ENCODE peak calls at places on chromosome 17, in ten cellular contexts. P is skeletal muscle cell; R is NCI-H1048; M is stimulated activated CD8-positive, alpha-beta memory T cell treated with anti-CD3 and anti-CD28 coated beads, Interleukin-7, amount 100 ng/mL, for 1 hour; O is T-helper 17 cell; E is activated T-helper 1 cell treated with Interleukin-2 at 50 U/mL for 16 hours; T is RWPE2; G is effector CD4-positive, alpha-beta T cell; V is AG09309; Q is MG63. K is an unnamed sample.

GRCh38 chr17:253091-253846 is 71.8 kb upstream of the DOC2B start:
- DNase-seq in P (no peak), G (no peak), E (no peak), Q (no peak), T (peak), M (no peak), O (no peak), R (no peak), V (no peak), K (no peak)

GRCh38 chr17:33561935-33562334 is 268.8 kb upstream of the ASIC2 start:
- DNase-seq in Q (no peak), R (no peak), O (no peak), V (no peak), M (no peak), G (no peak), E (no peak), T (no peak), P (no peak), K (no peak)

GRCh38 chr17:54063639-54064038 is 240.9 kb downstream of the KIF2B start:
- DNase-seq in E (no peak), O (no peak), T (no peak), R (no peak), Q (no peak), P (no peak), M (no peak), V (no peak), G (no peak), K (no peak)

GRCh38 chr17:2094891-2095535 is 40.1 kb downstream of the HIC1 start:
- DNase-seq in M (no peak), O (no peak), G (no peak), T (no peak), Q (peak), P (no peak), E (no peak), R (no peak), V (no peak), K (peak)

GRCh38 chr17:37614391-37614790 is 5.2 kb upstream of the SYNRG start:
- DNase-seq in R (no peak), T (no peak), V (peak), G (no peak), E (no peak), Q (no peak), P (peak), O (no peak), M (no peak), K (no peak)

GRCh38 chr17:3798273-3799180 is 2.5 kb downstream of the ITGAE start:
- DNase-seq in Q (no peak), P (no peak), E (no peak), T (no peak), R (no peak), O (no peak), M (no peak), V (no peak), G (no peak), K (no peak)

GRCh38 chr17:37177234-37177633 is 198.6 kb upstream of the C17orf78 start:
- DNase-seq in G (no peak), R (no peak), V (no peak), T (no peak), E (no peak), O (no peak), M (no peak), Q (no peak), P (no peak), K (no peak)

GRCh38 chr17:8091033-8091687 is 3.6 kb upstream of the ALOX12B start:
- DNase-seq in Q (no peak), T (no peak), V (no peak), O (no peak), M (no peak), R (peak), P (no peak), G (no peak), E (no peak), K (peak)

GRCh38 chr17:39014044-39014794 is 47.0 kb upstream of the FBXO47 start:
- DNase-seq in R (no peak), P (peak), O (no peak), T (no peak), Q (peak), V (peak), G (no peak), E (no peak), M (no peak), K (no peak)

GRCh38 chr17:19317359-19318095 is 45.0 kb downstream of the B9D1 start:
- DNase-seq in P (peak), G (no peak), O (no peak), T (no peak), E (no peak), M (no peak), Q (no peak), R (no peak), V (no peak), K (peak)

GRCh38 chr17:37488607-37489196 is 989 bp upstream of the DUSP14 start:
- DNase-seq in T (peak), V (peak), R (no peak), Q (peak), O (peak), E (peak), M (peak), G (peak), P (peak), K (peak)

GRCh38 chr17:78425429-78425828 is 47.0 kb downstream of the PGS1 start:
- DNase-seq in V (no peak), Q (no peak), R (no peak), M (no peak), E (no peak), T (peak), G (no peak), P (no peak), O (no peak), K (no peak)

GRCh38 chr17:77649717-77650211 is 308.7 kb upstream of the TNRC6C start:
- DNase-seq in T (no peak), E (no peak), R (no peak), V (peak), O (no peak), P (no peak), M (no peak), G (no peak), Q (peak), K (no peak)

GRCh38 chr17:75295220-75296158 is 6.3 kb upstream of the SLC25A19 start:
- DNase-seq in T (no peak), V (no peak), O (no peak), M (no peak), P (no peak), R (no peak), E (no peak), Q (no peak), G (no peak), K (no peak)

GRCh38 chr17:20852541-20853370 is 190.1 kb downstream of the USP22 start:
- DNase-seq in T (no peak), Q (peak), G (no peak), M (no peak), P (no peak), E (no peak), V (no peak), R (no peak), O (no peak), K (peak)

GRCh38 chr17:28745052-28745776 is 1.4 kb downstream of the TRAF4 start:
- DNase-seq in P (peak), T (no peak), V (no peak), Q (peak), E (no peak), R (no peak), G (no peak), M (no peak), O (no peak), K (peak)

GRCh38 chr17:56710986-56711385 is 117.5 kb downstream of the NOG start:
- DNase-seq in P (no peak), E (no peak), V (no peak), T (no peak), R (no peak), M (no peak), O (no peak), Q (no peak), G (no peak), K (no peak)

GRCh38 chr17:12178644-12179330 is 158.1 kb downstream of the MAP2K4 start:
- DNase-seq in G (no peak), E (no peak), T (no peak), O (no peak), R (no peak), P (no peak), V (no peak), Q (no peak), M (no peak), K (no peak)

GRCh38 chr17:606501-607243 is 108.0 kb downstream of the VPS53 start:
- DNase-seq in M (no peak), E (no peak), V (no peak), Q (no peak), T (no peak), R (no peak), P (no peak), O (no peak), G (no peak), K (no peak)

GRCh38 chr17:19705771-19706770 is 10.3 kb downstream of the SLC47A2 start:
- DNase-seq in P (no peak), Q (no peak), G (no peak), O (no peak), M (no peak), T (no peak), E (no peak), R (no peak), V (no peak), K (no peak)

GRCh38 chr17:19338031-19338990 is 24.2 kb downstream of the B9D1 start:
- DNase-seq in Q (no peak), P (no peak), V (no peak), M (peak), O (peak), R (no peak), T (no peak), E (peak), G (peak), K (peak)

GRCh38 chr17:57268176-57268575 is 11.9 kb downstream of the MSI2 start:
- DNase-seq in M (no peak), V (no peak), E (no peak), G (no peak), T (no peak), Q (no peak), O (no peak), R (no peak), P (no peak), K (no peak)

GRCh38 chr17:13046361-13046760 is 28.5 kb upstream of the ELAC2 start:
- DNase-seq in R (no peak), P (no peak), T (no peak), Q (no peak), O (no peak), V (no peak), E (no peak), M (no peak), G (no peak), K (no peak)

GRCh38 chr17:13359774-13360173 is 242.0 kb downstream of the HS3ST3A1 start:
- DNase-seq in G (no peak), T (no peak), P (no peak), Q (no peak), E (no peak), O (no peak), M (no peak), V (no peak), R (no peak), K (no peak)

GRCh38 chr17:18859256-18859655 is 1.3 kb downstream of the PRPSAP2 start:
- DNase-seq in T (no peak), G (no peak), M (no peak), O (no peak), R (no peak), V (peak), E (no peak), Q (no peak), P (no peak), K (no peak)

GRCh38 chr17:79942591-79943353 is 92.9 kb downstream of the TBC1D16 start:
- DNase-seq in V (no peak), M (no peak), E (no peak), T (peak), R (no peak), P (no peak), Q (peak), G (no peak), O (no peak), K (peak)

GRCh38 chr17:8844229-8845218 is 22.9 kb downstream of the PIK3R6 start:
- DNase-seq in T (no peak), E (no peak), G (no peak), M (no peak), V (no peak), Q (no peak), P (no peak), O (no peak), R (no peak), K (no peak)

GRCh38 chr17:47776330-47777197 is 43.5 kb downstream of the TBX21 start:
- DNase-seq in E (no peak), M (no peak), G (peak), T (no peak), Q (no peak), R (no peak), V (no peak), P (no peak), O (peak), K (peak)

GRCh38 chr17:83086197-83086880 is 6.9 kb downstream of the METRNL start:
- DNase-seq in R (no peak), P (no peak), E (no peak), T (no peak), M (no peak), Q (no peak), O (no peak), V (no peak), G (no peak), K (no peak)

GRCh38 chr17:48025904-48026502 is 11.6 kb downstream of the COPZ2 start:
- DNase-seq in V (no peak), M (no peak), T (peak), P (no peak), G (no peak), R (no peak), Q (peak), O (no peak), E (no peak), K (no peak)

GRCh38 chr17:63096426-63096825 is 130.4 kb downstream of the TANC2 start:
- DNase-seq in M (no peak), Q (no peak), E (no peak), P (no peak), R (no peak), T (no peak), O (no peak), V (peak), G (no peak), K (no peak)

GRCh38 chr17:60695960-60696359 is 18.3 kb downstream of the BCAS3 start:
- DNase-seq in G (no peak), V (no peak), R (no peak), T (no peak), P (no peak), E (no peak), Q (no peak), O (no peak), M (no peak), K (no peak)

GRCh38 chr17:49249292-49249794 is 18.8 kb upstream of the PHOSPHO1 start:
- DNase-seq in G (no peak), M (no peak), V (no peak), Q (peak), P (no peak), E (no peak), T (peak), O (no peak), R (no peak), K (no peak)

GRCh38 chr17:73690581-73691135 is 46.4 kb upstream of the SDK2 start:
- DNase-seq in T (no peak), V (no peak), M (no peak), Q (no peak), R (no peak), P (no peak), E (no peak), O (no peak), G (no peak), K (no peak)

GRCh38 chr17:17959520-17960361 is 12.5 kb downstream of the TOM1L2 start:
- DNase-seq in P (no peak), V (no peak), E (no peak), T (no peak), G (no peak), O (no peak), R (no peak), M (no peak), Q (peak), K (no peak)

K was measured in T47D.